ENCODE peak calls at places on chromosomes 7 and 10, in six cellular contexts. N is IMR-90, V is tibial nerve, W is HCT116, A is psoas muscle, X is heart left ventricle. P is an unnamed sample. For H3K27me3 and H3K36me3, the result is how much of the 10 kb centered on the place peaks cover.

GRCh38 chr7:6416516-6417145 is 31.1 kb downstream of the DAGLB start:
- DNase-seq in N (peak), V (no peak), W (no peak), A (no peak), X (no peak), P (peak)

GRCh38 chr7:82291931-82292330 is 151.6 kb downstream of the CACNA2D1 start:
- DNase-seq in N (no peak), V (no peak), W (peak), A (no peak), X (no peak), P (no peak)

GRCh38 chr10:119535837-119536507 is 6.5 kb downstream of the RGS10 start:
- DNase-seq in N (no peak), V (no peak), W (no peak), A (no peak), X (no peak), P (no peak)

GRCh38 chr10:129199826-129200225 is 267.2 kb upstream of the MGMT start:
- DNase-seq in N (no peak), V (no peak), W (no peak), A (no peak), X (no peak), P (no peak)

GRCh38 chr10:20202337-20202736 is 386.1 kb downstream of the PLXDC2 start:
- DNase-seq in N (no peak), V (no peak), W (no peak), A (no peak), X (no peak), P (no peak)

GRCh38 chr7:129786825-129787563 is 165.8 kb downstream of the UBE2H start:
- DNase-seq in N (no peak), V (no peak), W (no peak), A (no peak), X (no peak), P (no peak)

GRCh38 chr7:158142657-158143056 is 445.0 kb downstream of the PTPRN2 start:
- DNase-seq in N (no peak), V (no peak), W (no peak), A (no peak), X (no peak), P (no peak)

GRCh38 chr7:27303021-27303420 is 60.4 kb downstream of the EVX1 start:
- DNase-seq in N (no peak), V (peak), W (no peak), A (no peak), X (no peak), P (no peak)

GRCh38 chr10:80195046-80195574 is 10.2 kb downstream of the ANXA11 start:
- DNase-seq in N (no peak), V (no peak), W (no peak), A (no peak), X (no peak), P (no peak)

GRCh38 chr7:4739528-4739992 is 35.9 kb upstream of the AP5Z1 start:
- DNase-seq in N (peak), V (no peak), W (no peak), A (peak), X (no peak), P (no peak)

GRCh38 chr7:30068117-30068516 is 39.9 kb downstream of the PLEKHA8 start:
- DNase-seq in N (peak), V (peak), W (no peak), A (no peak), X (no peak), P (peak)

GRCh38 chr7:51275532-51275931 is 41.1 kb downstream of the COBL start:
- DNase-seq in N (no peak), V (no peak), W (no peak), A (no peak), X (no peak), P (no peak)

GRCh38 chr7:8155836-8156235 is 106.1 kb downstream of the ICA1 start:
- DNase-seq in N (no peak), V (no peak), W (no peak), A (no peak), X (no peak), P (no peak)

GRCh38 chr10:131890276-131891195 is 10.3 kb upstream of the PPP2R2D start:
- DNase-seq in N (no peak), V (no peak), W (no peak), A (no peak), X (no peak), P (no peak)

GRCh38 chr7:139829654-139830130 is 628 bp downstream of the TBXAS1 start:
- DNase-seq in N (peak), V (no peak), W (no peak), A (no peak), X (no peak), P (no peak)

GRCh38 chr7:158191671-158192070 is 396.0 kb downstream of the PTPRN2 start:
- DNase-seq in N (no peak), V (no peak), W (no peak), A (no peak), X (no peak), P (no peak)

GRCh38 chr10:26198119-26198518 is 18.5 kb upstream of the GAD2 start:
- DNase-seq in N (no peak), V (no peak), W (no peak), A (no peak), X (no peak), P (no peak)

GRCh38 chr10:103784723-103785418 is 70.5 kb downstream of the SH3PXD2A start:
- DNase-seq in N (no peak), V (no peak), W (no peak), A (no peak), X (no peak), P (no peak)

GRCh38 chr7:122762071-122762470 is 59.3 kb upstream of the RNF148 start:
- DNase-seq in N (no peak), V (no peak), W (no peak), A (no peak), X (no peak), P (no peak)

GRCh38 chr10:69628876-69629275 is 1.2 kb upstream of the FAM241B start:
- DNase-seq in N (no peak), V (no peak), W (no peak), A (no peak), X (no peak), P (no peak)

GRCh38 chr7:44240983-44241510 is 40.3 kb downstream of the YKT6 start:
- DNase-seq in N (peak), V (peak), W (peak), A (peak), X (peak), P (peak)
- H3K4me3 ChIP-seq in N (no peak), V (no peak), W (no peak), A (no peak), X (no peak), P (no peak)

GRCh38 chr10:100566561-100566960 is 30.8 kb downstream of the HIF1AN start:
- DNase-seq in N (no peak), V (no peak), W (no peak), A (no peak), X (no peak), P (no peak)
- H3K27me3 ChIP-seq in N (half or more), V (under half), W (under half), A (half or more), X (half or more), P (under half)

GRCh38 chr7:99008921-99009530 is 130.7 kb downstream of the TRRAP start:
- DNase-seq in N (no peak), V (no peak), W (no peak), A (no peak), X (no peak), P (no peak)
- H3K36me3 ChIP-seq in N (half or more), V (under half), W (half or more), A (half or more), X (half or more), P (under half)

DNA sequence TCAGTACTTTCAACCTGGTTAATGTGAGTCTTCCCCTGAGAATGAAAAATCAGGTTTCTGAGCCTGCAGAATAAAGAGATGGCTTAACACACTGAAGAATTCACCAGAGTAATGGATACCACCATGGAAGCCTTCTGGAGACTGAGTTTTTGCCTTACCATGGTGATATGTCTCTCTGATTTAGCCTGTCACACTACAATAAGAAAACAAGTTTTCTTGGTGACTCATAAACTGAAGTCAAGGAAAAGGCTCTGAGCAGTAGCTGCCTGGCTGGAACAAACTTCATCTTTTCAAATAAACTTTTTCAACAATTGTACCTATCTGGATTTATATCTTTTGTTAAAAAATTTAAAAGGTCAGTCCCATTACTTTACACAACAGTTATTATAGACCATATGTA is 229.0 kb downstream of the PRPF18 start:
- DNase-seq in N (peak), V (no peak), W (no peak), A (no peak), X (no peak), P (no peak)
- H3K4me3 ChIP-seq in N (no peak), V (no peak), W (no peak), A (no peak), X (no peak), P (no peak)

GRCh38 chr7:39084344-39084743 is 106.6 kb downstream of the POU6F2 start:
- DNase-seq in N (no peak), V (no peak), W (no peak), A (no peak), X (no peak), P (no peak)

GRCh38 chr7:39085189-39085588 is 107.5 kb downstream of the POU6F2 start:
- DNase-seq in N (no peak), V (no peak), W (no peak), A (no peak), X (no peak), P (no peak)

GRCh38 chr7:39086638-39087360 is 109.1 kb downstream of the POU6F2 start:
- DNase-seq in N (no peak), V (no peak), W (no peak), A (no peak), X (no peak), P (no peak)

GRCh38 chr7:39085590-39086049 is 107.9 kb downstream of the POU6F2 start:
- DNase-seq in N (no peak), V (no peak), W (no peak), A (no peak), X (no peak), P (no peak)

DNA sequence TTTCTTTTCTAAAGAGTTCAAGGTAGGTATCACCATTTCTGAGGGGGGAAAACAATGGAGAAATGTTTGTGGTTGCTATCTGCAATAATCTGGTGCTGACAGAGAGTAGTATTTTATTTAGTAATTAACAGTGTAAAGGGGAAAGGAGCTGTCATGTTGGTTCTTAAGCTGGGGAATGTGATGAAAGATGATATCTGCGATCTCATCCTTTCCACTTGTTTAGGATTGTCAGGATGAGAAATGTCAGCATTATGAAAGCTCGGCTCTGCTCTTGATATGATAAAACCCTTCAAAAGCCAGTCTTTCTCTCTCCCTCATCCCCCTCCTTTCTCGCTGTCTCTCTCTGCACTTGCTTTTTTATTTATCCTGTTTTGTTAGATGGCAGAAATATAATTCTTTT is 106.1 kb downstream of the POU6F2 start:
- DNase-seq in N (no peak), V (no peak), W (no peak), A (no peak), X (no peak), P (no peak)
- H3K27me3 ChIP-seq in N (under half), V (under half), W (half or more), A (under half), X (under half), P (under half)

GRCh38 chr7:98175260-98175604 is 36.0 kb upstream of the BHLHA15 start:
- DNase-seq in N (no peak), V (no peak), W (no peak), A (no peak), X (no peak), P (no peak)
- H3K36me3 ChIP-seq in N (under half), V (under half), W (under half), A (under half), X (under half), P (under half)

GRCh38 chr7:78770422-78771410 is 682.8 kb downstream of the MAGI2 start:
- DNase-seq in N (peak), V (no peak), W (no peak), A (no peak), X (no peak), P (no peak)
- H3K4me3 ChIP-seq in N (peak), V (no peak), W (no peak), A (peak), X (peak), P (no peak)

P was measured in MG63.